ENCODE peak calls at places on chromosomes 5 and 9, in four cellular contexts. B is MCF 10A, L is WTC11, O is fibroblast of mammary gland. G is an unnamed sample.

GRCh38 chr5:61245486-61245885 is 83.2 kb upstream of the SMIM15 start:
- DNase-seq in O (peak; percentile 39), L (no peak), B (peak; percentile 43), G (no peak)

GRCh38 chr5:13632676-13633075 is 311.8 kb downstream of the DNAH5 start:
- DNase-seq in L (no peak), O (no peak), B (peak; percentile 24), G (no peak)

GRCh38 chr5:150073086-150073625 is 13.2 kb downstream of the CSF1R start:
- DNase-seq in B (no peak), O (no peak), L (no peak), G (no peak)

GRCh38 chr5:120599576-120599975 is 135.5 kb downstream of the PRR16 start:
- DNase-seq in L (no peak), O (peak; percentile 89), B (peak; percentile 97), G (no peak)

GRCh38 chr5:10140195-10140973 is 109.3 kb downstream of the ATPSCKMT start:
- DNase-seq in L (peak; percentile 52), B (peak; percentile 41), O (peak; percentile 12), G (no peak)

GRCh38 chr9:89919171-89919681 is 314.4 kb downstream of the GADD45G start:
- DNase-seq in B (peak; percentile 43), L (peak; percentile 67), O (no peak), G (no peak)

GRCh38 chr9:35871514-35871913 is 1.3 kb upstream of the OR13J1 start:
- DNase-seq in L (no peak), O (no peak), B (peak; percentile 90), G (no peak)

GRCh38 chr5:145854651-145855258 is 18.1 kb downstream of the GRXCR2 start:
- DNase-seq in L (no peak), O (peak; percentile 74), B (peak; percentile 80), G (no peak)

GRCh38 chr5:1016036-1016435 is 7.4 kb downstream of the NKD2 start:
- DNase-seq in O (no peak), L (no peak), B (no peak), G (no peak)

GRCh38 chr9:123655681-123656423 is 274.1 kb downstream of the DENND1A start:
- DNase-seq in B (no peak), L (no peak), O (no peak), G (no peak)

GRCh38 chr5:125976421-125977060 is 446.7 kb upstream of the GRAMD2B start:
- DNase-seq in O (peak; percentile 2), B (no peak), L (no peak), G (no peak)

GRCh38 chr9:125110464-125110863 is 32.9 kb downstream of the SCAI start:
- DNase-seq in B (no peak), O (no peak), L (no peak), G (no peak)

GRCh38 chr5:134209477-134210240 is 16.2 kb downstream of the PPP2CA start:
- DNase-seq in O (peak; percentile 5), L (no peak), B (no peak), G (no peak)

GRCh38 chr5:32160228-32160627 is 13.9 kb downstream of the GOLPH3 start:
- DNase-seq in B (no peak), L (no peak), O (peak; percentile 50), G (no peak)

GRCh38 chr5:89120719-89121118 is 237.7 kb upstream of the MEF2C start:
- DNase-seq in L (no peak), O (peak; percentile 33), B (peak; percentile 36), G (no peak)

GRCh38 chr5:135332519-135333150 is 66.4 kb downstream of the MACROH2A1 start:
- DNase-seq in O (peak; percentile 73), B (peak; percentile 80), L (no peak), G (no peak)

GRCh38 chr9:114153761-114154596 is 1.4 kb upstream of the COL27A1 start:
- DNase-seq in B (no peak), L (peak; percentile 74), O (no peak), G (no peak)

GRCh38 chr9:95952471-95952870 is 77.0 kb downstream of the ERCC6L2 start:
- DNase-seq in L (no peak), O (no peak), B (no peak), G (no peak)

GRCh38 chr5:14164764-14165163 is 21.6 kb downstream of the TRIO start:
- DNase-seq in L (no peak), O (no peak), B (no peak), G (no peak)

GRCh38 chr5:158880514-158881001 is 219.2 kb downstream of the EBF1 start:
- DNase-seq in B (no peak), L (no peak), O (no peak), G (no peak)

GRCh38 chr5:3131161-3131560 is 379.7 kb upstream of the IRX2 start:
- DNase-seq in B (no peak), O (no peak), L (no peak), G (no peak)

GRCh38 chr5:138874241-138874640 is 894 bp downstream of the LRRTM2 start:
- DNase-seq in O (no peak), B (no peak), L (no peak), G (no peak)

GRCh38 chr5:72611111-72611724 is 104.0 kb upstream of the ZNF366 start:
- DNase-seq in O (peak; percentile 85), B (peak; percentile 78), L (peak; percentile 77), G (no peak)

GRCh38 chr5:138831703-138832102 is 43.4 kb downstream of the LRRTM2 start:
- DNase-seq in B (no peak), O (no peak), L (no peak), G (no peak)

GRCh38 chr5:142966146-142966455 is 195.9 kb downstream of the ARHGAP26 start:
- DNase-seq in L (no peak), B (no peak), O (no peak), G (no peak)

GRCh38 chr9:20623021-20623747 is 885 bp upstream of the MLLT3 start:
- DNase-seq in O (no peak), B (peak; percentile 19), L (peak; percentile 22), G (peak; percentile 26)

GRCh38 chr5:69234457-69235268 is at the start of gene CDK7:
- DNase-seq in L (peak; percentile 91), O (peak; percentile 88), B (peak; percentile 94), G (peak; percentile 88)

GRCh38 chr9:125984461-125984860 is 237.3 kb downstream of the PBX3 start:
- DNase-seq in B (no peak), O (no peak), L (no peak), G (no peak)

GRCh38 chr5:103211858-103212500 is 46.6 kb upstream of the MACIR start:
- DNase-seq in O (no peak), L (no peak), B (no peak), G (no peak)

GRCh38 chr9:36542355-36542754 is 30.3 kb upstream of the MELK start:
- DNase-seq in O (no peak), B (no peak), L (peak; percentile 36), G (no peak)

GRCh38 chr9:134136997-134137302 is 1.1 kb downstream of the WDR5 start:
- DNase-seq in L (no peak), O (no peak), B (no peak), G (no peak)

GRCh38 chr5:61357745-61358144 is 25.7 kb downstream of the ZSWIM6 start:
- DNase-seq in B (peak; percentile 51), L (peak; percentile 54), O (peak; percentile 45), G (no peak)

GRCh38 chr9:135339378-135339973 is 140.1 kb upstream of the PPP1R26 start:
- DNase-seq in B (no peak), O (no peak), L (peak; percentile 13), G (no peak)

GRCh38 chr9:22809371-22809770 is 362.7 kb downstream of the DMRTA1 start:
- DNase-seq in L (no peak), O (no peak), B (no peak), G (no peak)

DNA sequence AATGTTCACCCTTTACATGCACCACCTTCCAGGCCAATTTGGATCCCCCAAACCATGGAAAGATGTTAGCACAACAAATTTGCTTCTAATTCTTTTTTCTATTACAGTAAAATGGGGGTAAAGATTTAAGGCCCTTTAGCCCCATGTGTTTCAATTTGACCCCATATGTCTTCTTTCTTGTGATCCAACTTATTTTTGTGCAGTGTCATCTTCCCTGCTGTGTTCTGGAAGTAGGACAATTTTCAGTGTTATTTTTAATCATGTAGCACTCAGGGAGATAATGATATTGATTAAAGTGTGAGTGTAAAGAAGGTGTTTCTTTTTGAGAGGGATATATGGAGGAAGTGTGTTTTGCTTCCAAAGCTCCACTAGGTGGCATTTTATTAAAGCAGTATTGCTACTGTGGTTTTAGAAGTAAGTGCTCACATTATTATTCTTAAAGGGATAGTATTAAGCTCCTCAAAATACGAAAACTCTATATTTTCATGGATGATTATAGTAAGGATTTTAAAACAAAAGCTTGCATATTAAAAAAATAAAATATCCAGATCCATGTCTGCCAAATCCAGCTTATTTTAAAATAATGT is 118.7 kb upstream of the ATP10B start:
- DNase-seq in O (peak; percentile 49), L (no peak), B (peak; percentile 18), G (no peak)
- TF ChIP-seq CTCF in O (peak; percentile 47), L (no peak), B (peak; percentile 27), G (no peak)

GRCh38 chr9:131275332-131276106 is 791 bp downstream of the FAM78A start:
- DNase-seq in L (peak; percentile 59), O (no peak), B (no peak), G (peak; percentile 46)

GRCh38 chr9:131274674-131275331 is 1.5 kb downstream of the FAM78A start:
- DNase-seq in O (no peak), B (no peak), L (no peak), G (peak; percentile 36)

GRCh38 chr9:131273146-131273545 is 3.2 kb downstream of the FAM78A start:
- DNase-seq in O (no peak), L (no peak), B (no peak), G (no peak)

GRCh38 chr9:131272212-131272611 is 4.1 kb downstream of the FAM78A start:
- DNase-seq in L (no peak), O (no peak), B (no peak), G (no peak)

GRCh38 chr9:131273791-131274673 is 2.3 kb downstream of the FAM78A start:
- DNase-seq in B (no peak), L (no peak), O (no peak), G (no peak)
- TF ChIP-seq CTCF in B (no peak), L (no peak), O (no peak), G (no peak)

DNA sequence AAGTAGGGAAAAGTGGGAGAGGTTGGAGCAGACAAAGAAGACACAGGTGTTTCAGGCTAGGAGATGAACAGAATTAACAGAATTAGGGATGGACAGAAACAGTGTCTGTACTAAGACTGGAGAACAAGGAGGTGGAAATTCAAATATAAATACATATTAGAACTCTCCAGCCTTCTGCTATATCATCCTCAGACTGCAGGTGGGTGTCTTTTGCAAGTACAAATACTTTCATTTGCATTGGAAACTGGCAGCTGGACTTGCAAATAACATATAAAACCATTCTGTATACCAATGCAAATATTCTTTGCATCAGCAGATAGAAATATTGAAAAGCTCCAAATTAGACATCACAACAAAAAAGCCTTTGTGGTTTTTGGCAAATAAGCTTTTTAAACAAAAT is 335.4 kb downstream of the ZNF608 start:
- DNase-seq in B (no peak), L (no peak), O (peak; percentile 28), G (no peak)
- TF ChIP-seq CTCF in B (peak; percentile 14), L (no peak), O (no peak), G (no peak)

DNA sequence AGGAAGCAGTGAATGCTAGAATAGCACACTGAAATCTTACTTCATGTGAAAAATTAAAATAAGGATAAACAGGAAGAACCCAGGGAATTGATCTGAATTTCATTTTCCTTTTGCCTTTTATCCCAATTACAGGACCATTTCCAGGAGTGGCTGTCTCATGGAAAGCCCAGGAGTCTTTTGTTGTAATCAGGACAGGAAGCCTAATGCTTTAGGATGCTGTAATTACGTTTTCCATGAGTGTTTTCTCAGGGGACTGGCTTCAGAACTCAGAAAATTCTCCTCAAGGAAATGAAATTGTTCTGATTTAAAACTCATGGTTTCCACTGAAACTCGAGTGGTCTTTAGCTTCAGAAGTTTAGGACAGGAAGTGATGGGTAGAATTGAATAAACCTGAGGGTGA is 56.6 kb upstream of the CAMK4 start:
- DNase-seq in O (no peak), B (no peak), L (no peak), G (no peak)
- TF ChIP-seq CTCF in O (no peak), B (no peak), L (no peak), G (no peak)

G was measured in activated B cell treated with CpG ODN at 0.5 μM for 24 hours.